ENCODE peak calls at places on chromosomes 1 and 21, in eight cellular contexts. M is CD4-positive, alpha-beta memory T cell; K is PC-9; L is hepatocyte; S is pancreas; O is body of pancreas; P is brain microvascular endothelial cell; H is H1. V is an unnamed sample.

GRCh38 chr1:45512641-45513054 is 9.0 kb downstream of the PRDX1 start:
- DNase-seq in M (peak; percentile 54), K (peak; percentile 61), L (peak; percentile 83), S (no peak), O (peak; percentile 67), P (peak; percentile 70), H (no peak), V (peak; percentile 67)

GRCh38 chr1:232271991-232272589 is 357.8 kb downstream of the SIPA1L2 start:
- DNase-seq in M (no peak), K (no peak), L (peak; percentile 27), S (no peak), O (no peak), P (peak; percentile 15), H (no peak), V (no peak)

GRCh38 chr1:55747285-55747890 is 532.2 kb upstream of the USP24 start:
- DNase-seq in M (no peak), K (no peak), L (no peak), S (no peak), O (no peak), P (no peak), H (no peak), V (peak; percentile 18)

GRCh38 chr1:211606327-211606913 is 27.5 kb upstream of the SLC30A1 start:
- DNase-seq in M (peak; percentile 6), K (peak; percentile 26), L (no peak), S (no peak), O (no peak), P (no peak), H (no peak), V (no peak)

GRCh38 chr21:34200288-34200905 is 127.0 kb downstream of the MRPS6 start:
- DNase-seq in M (no peak), K (no peak), L (no peak), S (no peak), O (no peak), P (no peak), H (no peak), V (no peak)

GRCh38 chr1:110756506-110756905 is 81.8 kb upstream of the KCNA3 start:
- DNase-seq in M (no peak), K (no peak), L (no peak), S (no peak), O (no peak), P (no peak), H (no peak), V (peak; percentile 75)

GRCh38 chr1:47184090-47184735 is 5.6 kb downstream of the PDZK1IP1 start:
- DNase-seq in M (no peak), K (no peak), L (no peak), S (no peak), O (no peak), P (no peak), H (no peak), V (no peak)

GRCh38 chr1:84847253-84848247 is 45.5 kb downstream of the LPAR3 start:
- DNase-seq in M (peak; percentile 24), K (peak; percentile 89), L (peak; percentile 85), S (peak; percentile 93), O (peak; percentile 95), P (peak; percentile 98), H (no peak), V (peak; percentile 88)

GRCh38 chr1:59122527-59122926 is 174.4 kb upstream of the FGGY start:
- DNase-seq in M (no peak), K (no peak), L (no peak), S (no peak), O (no peak), P (no peak), H (no peak), V (no peak)

GRCh38 chr1:110370827-110371226 is 20.0 kb downstream of the SLC16A4 start:
- DNase-seq in M (no peak), K (no peak), L (no peak), S (no peak), O (no peak), P (peak; percentile 69), H (no peak), V (no peak)

GRCh38 chr1:203140743-203141520 is 13.4 kb downstream of the ADORA1 start:
- DNase-seq in M (no peak), K (no peak), L (no peak), S (no peak), O (no peak), P (no peak), H (no peak), V (no peak)
- H3K27ac ChIP-seq in M (no peak overlapping the region), K (no peak overlapping the region), L (no peak overlapping the region), S (peak overlapping the region; percentile 50), O (peak overlapping the region; percentile 61), P (no peak overlapping the region), H (no peak overlapping the region), V (no peak overlapping the region)

GRCh38 chr21:28541371-28542112 is 451.1 kb downstream of the LTN1 start:
- DNase-seq in M (no peak), K (no peak), L (no peak), S (no peak), O (no peak), P (no peak), H (no peak), V (no peak)
- H3K27ac ChIP-seq in M (no peak overlapping the region), K (no peak overlapping the region), L (no peak overlapping the region), S (no peak overlapping the region), O (no peak overlapping the region), P (no peak overlapping the region), H (no peak overlapping the region), V (no peak overlapping the region)

GRCh38 chr1:201026234-201026633 is 2.7 kb upstream of the KIF21B start:
- DNase-seq in M (no peak), K (no peak), L (no peak), S (no peak), O (no peak), P (no peak), H (no peak), V (no peak)
- H3K27ac ChIP-seq in M (no peak overlapping the region), K (no peak overlapping the region), L (no peak overlapping the region), S (no peak overlapping the region), O (no peak overlapping the region), P (no peak overlapping the region), H (no peak overlapping the region), V (no peak overlapping the region)

GRCh38 chr1:88014126-88014525 is 669.9 kb upstream of the PKN2 start:
- DNase-seq in M (no peak), K (no peak), L (no peak), S (no peak), O (peak; percentile 46), P (no peak), H (no peak), V (no peak)

GRCh38 chr1:88016947-88017346 is 667.1 kb upstream of the PKN2 start:
- DNase-seq in M (no peak), K (no peak), L (peak; percentile 13), S (no peak), O (no peak), P (no peak), H (no peak), V (peak; percentile 13)

GRCh38 chr1:88009916-88010315 is 674.2 kb upstream of the PKN2 start:
- DNase-seq in M (no peak), K (no peak), L (no peak), S (no peak), O (no peak), P (no peak), H (no peak), V (no peak)

DNA sequence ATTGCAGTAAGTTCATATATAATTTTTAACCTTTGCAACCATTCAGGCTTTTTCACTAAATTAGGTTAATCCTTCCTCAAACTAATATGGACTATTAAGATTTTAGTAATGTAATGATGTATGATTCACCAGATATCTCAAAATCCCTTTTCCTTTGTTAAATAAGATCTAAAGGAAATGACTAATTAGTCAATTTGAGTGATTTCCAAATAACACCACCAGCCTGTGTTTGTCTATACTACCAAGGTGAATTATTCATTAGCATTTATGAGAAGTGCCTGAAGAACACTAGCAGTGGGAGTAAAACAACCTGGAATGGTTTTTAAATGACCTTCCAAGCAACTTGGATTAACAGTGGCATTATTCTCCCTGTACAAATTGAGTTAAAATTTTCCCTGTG is 670.6 kb upstream of the PKN2 start:
- DNase-seq in M (no peak), K (no peak), L (no peak), S (no peak), O (no peak), P (no peak), H (no peak), V (no peak)
- H3K27ac ChIP-seq in M (no peak overlapping the region), K (no peak overlapping the region), L (no peak overlapping the region), S (no peak overlapping the region), O (no peak overlapping the region), P (no peak overlapping the region), H (no peak overlapping the region), V (no peak overlapping the region)

GRCh38 chr1:221430133-221430960 is 311.5 kb downstream of the DUSP10 start:
- DNase-seq in M (no peak), K (no peak), L (no peak), S (no peak), O (no peak), P (peak; percentile 22), H (no peak), V (no peak)
- H3K27ac ChIP-seq in M (no peak overlapping the region), K (no peak overlapping the region), L (no peak overlapping the region), S (no peak overlapping the region), O (no peak overlapping the region), P (peak overlapping the region; percentile 38), H (no peak overlapping the region), V (no peak overlapping the region)